ENCODE peak calls at places on chromosomes 13 and 19, in eight cellular contexts. One of them, this sample, is unnamed.

GRCh38 chr13:111284579-111284978 is 35.9 kb upstream of the TEX29 start:
- DNase-seq in foreskin fibroblast: no peak
- DNase-seq in RWPE1: no peak
- DNase-seq in AG09309: no peak
- DNase-seq in neural crest cell: no peak
- DNase-seq in IMR-90: no peak
- DNase-seq in fibroblast of pulmonary artery: no peak
- DNase-seq in Peyer's patch: no peak
- DNase-seq in this sample: no peak

GRCh38 chr13:42266464-42266863 is 5.5 kb upstream of the AKAP11 start:
- DNase-seq in foreskin fibroblast: peak
- DNase-seq in RWPE1: no peak
- DNase-seq in AG09309: no peak
- DNase-seq in neural crest cell: no peak
- DNase-seq in IMR-90: peak
- DNase-seq in fibroblast of pulmonary artery: peak
- DNase-seq in Peyer's patch: no peak
- DNase-seq in this sample: no peak

GRCh38 chr19:51681286-51681956 is 11.7 kb upstream of the SPACA6 start:
- DNase-seq in foreskin fibroblast: no peak
- DNase-seq in RWPE1: no peak
- DNase-seq in AG09309: no peak
- DNase-seq in neural crest cell: no peak
- DNase-seq in IMR-90: peak
- DNase-seq in fibroblast of pulmonary artery: no peak
- DNase-seq in Peyer's patch: no peak
- DNase-seq in this sample: no peak

GRCh38 chr19:7506385-7507328 is 9.2 kb upstream of the ZNF358 start:
- DNase-seq in foreskin fibroblast: peak
- DNase-seq in RWPE1: peak
- DNase-seq in AG09309: no peak
- DNase-seq in neural crest cell: peak
- DNase-seq in IMR-90: peak
- DNase-seq in fibroblast of pulmonary artery: peak
- DNase-seq in Peyer's patch: peak
- DNase-seq in this sample: no peak

GRCh38 chr19:51807111-51807701 is 12.2 kb downstream of the FPR3 start:
- DNase-seq in foreskin fibroblast: no peak
- DNase-seq in RWPE1: no peak
- DNase-seq in AG09309: no peak
- DNase-seq in neural crest cell: no peak
- DNase-seq in IMR-90: no peak
- DNase-seq in fibroblast of pulmonary artery: peak
- DNase-seq in Peyer's patch: no peak
- DNase-seq in this sample: no peak

GRCh38 chr19:12769689-12770088 is 5.7 kb downstream of the HOOK2 start:
- DNase-seq in foreskin fibroblast: no peak
- DNase-seq in RWPE1: no peak
- DNase-seq in AG09309: no peak
- DNase-seq in neural crest cell: peak
- DNase-seq in IMR-90: no peak
- DNase-seq in fibroblast of pulmonary artery: no peak
- DNase-seq in Peyer's patch: peak
- DNase-seq in this sample: no peak

GRCh38 chr19:15563325-15563794 is 51.7 kb upstream of the CYP4F8 start:
- DNase-seq in foreskin fibroblast: no peak
- DNase-seq in RWPE1: no peak
- DNase-seq in AG09309: no peak
- DNase-seq in neural crest cell: no peak
- DNase-seq in IMR-90: no peak
- DNase-seq in fibroblast of pulmonary artery: no peak
- DNase-seq in Peyer's patch: no peak
- DNase-seq in this sample: no peak

GRCh38 chr13:102707465-102707864 is 12.6 kb upstream of the METTL21C start:
- DNase-seq in foreskin fibroblast: peak
- DNase-seq in RWPE1: peak
- DNase-seq in AG09309: peak
- DNase-seq in neural crest cell: no peak
- DNase-seq in IMR-90: peak
- DNase-seq in fibroblast of pulmonary artery: peak
- DNase-seq in Peyer's patch: no peak
- DNase-seq in this sample: no peak

GRCh38 chr13:110716235-110716505 is 2.7 kb downstream of the ING1 start:
- DNase-seq in foreskin fibroblast: peak
- DNase-seq in RWPE1: no peak
- DNase-seq in AG09309: no peak
- DNase-seq in neural crest cell: no peak
- DNase-seq in IMR-90: no peak
- DNase-seq in fibroblast of pulmonary artery: peak
- DNase-seq in Peyer's patch: no peak
- DNase-seq in this sample: no peak

GRCh38 chr19:21586341-21587116 is 81.1 kb downstream of the ZNF429 start:
- DNase-seq in foreskin fibroblast: no peak
- DNase-seq in RWPE1: no peak
- DNase-seq in AG09309: no peak
- DNase-seq in neural crest cell: peak
- DNase-seq in IMR-90: no peak
- DNase-seq in fibroblast of pulmonary artery: no peak
- DNase-seq in Peyer's patch: no peak
- DNase-seq in this sample: no peak

GRCh38 chr19:23802290-23802689 is 43.6 kb upstream of the ZNF681 start:
- DNase-seq in foreskin fibroblast: no peak
- DNase-seq in RWPE1: no peak
- DNase-seq in AG09309: no peak
- DNase-seq in neural crest cell: no peak
- DNase-seq in IMR-90: no peak
- DNase-seq in fibroblast of pulmonary artery: no peak
- DNase-seq in Peyer's patch: no peak
- DNase-seq in this sample: no peak

GRCh38 chr13:39107484-39108040 is 69.3 kb downstream of the NHLRC3 start:
- DNase-seq in foreskin fibroblast: no peak
- DNase-seq in RWPE1: no peak
- DNase-seq in AG09309: no peak
- DNase-seq in neural crest cell: no peak
- DNase-seq in IMR-90: no peak
- DNase-seq in fibroblast of pulmonary artery: no peak
- DNase-seq in Peyer's patch: no peak
- DNase-seq in this sample: no peak

GRCh38 chr13:79483302-79483701 is 2.3 kb downstream of the NDFIP2 start:
- DNase-seq in foreskin fibroblast: peak
- DNase-seq in RWPE1: no peak
- DNase-seq in AG09309: peak
- DNase-seq in neural crest cell: no peak
- DNase-seq in IMR-90: peak
- DNase-seq in fibroblast of pulmonary artery: no peak
- DNase-seq in Peyer's patch: no peak
- DNase-seq in this sample: no peak

GRCh38 chr13:45737571-45738002 is 35.5 kb downstream of the CBY2 start:
- DNase-seq in foreskin fibroblast: no peak
- DNase-seq in RWPE1: no peak
- DNase-seq in AG09309: no peak
- DNase-seq in neural crest cell: no peak
- DNase-seq in IMR-90: no peak
- DNase-seq in fibroblast of pulmonary artery: no peak
- DNase-seq in Peyer's patch: no peak
- DNase-seq in this sample: no peak
- TF ChIP-seq CTCF in foreskin fibroblast: no peak
- TF ChIP-seq CTCF in RWPE1: no peak
- TF ChIP-seq CTCF in AG09309: no peak
- TF ChIP-seq CTCF in neural crest cell: no peak
- TF ChIP-seq CTCF in IMR-90: no peak
- TF ChIP-seq CTCF in fibroblast of pulmonary artery: peak
- TF ChIP-seq CTCF in Peyer's patch: no peak
- TF ChIP-seq CTCF in this sample: no peak

GRCh38 chr19:55468054-55468393 is 3.5 kb upstream of the C19orf85 start:
- DNase-seq in foreskin fibroblast: no peak
- DNase-seq in RWPE1: no peak
- DNase-seq in AG09309: no peak
- DNase-seq in neural crest cell: no peak
- DNase-seq in IMR-90: no peak
- DNase-seq in fibroblast of pulmonary artery: no peak
- DNase-seq in Peyer's patch: no peak
- DNase-seq in this sample: no peak
- TF ChIP-seq CTCF in foreskin fibroblast: no peak
- TF ChIP-seq CTCF in RWPE1: peak
- TF ChIP-seq CTCF in AG09309: no peak
- TF ChIP-seq CTCF in neural crest cell: no peak
- TF ChIP-seq CTCF in IMR-90: no peak
- TF ChIP-seq CTCF in fibroblast of pulmonary artery: no peak
- TF ChIP-seq CTCF in Peyer's patch: no peak
- TF ChIP-seq CTCF in this sample: no peak

GRCh38 chr19:57648336-57649003 is 15.5 kb downstream of the ZNF211 start:
- DNase-seq in foreskin fibroblast: no peak
- DNase-seq in RWPE1: no peak
- DNase-seq in AG09309: no peak
- DNase-seq in neural crest cell: no peak
- DNase-seq in IMR-90: no peak
- DNase-seq in fibroblast of pulmonary artery: no peak
- DNase-seq in Peyer's patch: no peak
- DNase-seq in this sample: no peak

GRCh38 chr19:57656346-57656745 is 12.4 kb upstream of the ZSCAN4 start:
- DNase-seq in foreskin fibroblast: no peak
- DNase-seq in RWPE1: no peak
- DNase-seq in AG09309: no peak
- DNase-seq in neural crest cell: no peak
- DNase-seq in IMR-90: no peak
- DNase-seq in fibroblast of pulmonary artery: no peak
- DNase-seq in Peyer's patch: no peak
- DNase-seq in this sample: no peak

GRCh38 chr19:57653689-57654088 is 15.0 kb upstream of the ZSCAN4 start:
- DNase-seq in foreskin fibroblast: no peak
- DNase-seq in RWPE1: no peak
- DNase-seq in AG09309: no peak
- DNase-seq in neural crest cell: no peak
- DNase-seq in IMR-90: no peak
- DNase-seq in fibroblast of pulmonary artery: no peak
- DNase-seq in Peyer's patch: no peak
- DNase-seq in this sample: no peak

GRCh38 chr19:57655443-57655842 is 13.3 kb upstream of the ZSCAN4 start:
- DNase-seq in foreskin fibroblast: no peak
- DNase-seq in RWPE1: no peak
- DNase-seq in AG09309: no peak
- DNase-seq in neural crest cell: no peak
- DNase-seq in IMR-90: no peak
- DNase-seq in fibroblast of pulmonary artery: no peak
- DNase-seq in Peyer's patch: no peak
- DNase-seq in this sample: no peak

DNA sequence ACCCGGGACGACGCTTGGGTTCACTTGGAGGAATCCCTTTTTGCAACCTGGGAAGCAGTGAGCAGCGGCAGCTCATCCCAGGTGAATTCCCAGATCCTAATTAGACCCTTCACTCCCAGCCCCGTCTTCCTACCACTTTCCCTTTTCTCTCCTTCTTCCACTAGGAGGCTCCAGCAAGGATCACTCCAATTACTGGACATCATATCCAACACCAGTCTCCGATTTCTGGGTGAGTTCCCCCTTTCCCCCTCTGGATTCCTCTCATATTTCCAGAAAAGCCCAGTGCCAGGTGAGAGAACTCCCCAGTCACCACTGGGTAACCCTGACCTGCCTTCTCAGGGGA is 17.1 kb upstream of the ZSCAN4 start:
- DNase-seq in foreskin fibroblast: no peak
- DNase-seq in RWPE1: no peak
- DNase-seq in AG09309: no peak
- DNase-seq in neural crest cell: no peak
- DNase-seq in IMR-90: no peak
- DNase-seq in fibroblast of pulmonary artery: no peak
- DNase-seq in Peyer's patch: no peak
- DNase-seq in this sample: no peak
- TF ChIP-seq CTCF in foreskin fibroblast: no peak
- TF ChIP-seq CTCF in RWPE1: no peak
- TF ChIP-seq CTCF in AG09309: peak
- TF ChIP-seq CTCF in neural crest cell: no peak
- TF ChIP-seq CTCF in IMR-90: no peak
- TF ChIP-seq CTCF in fibroblast of pulmonary artery: peak
- TF ChIP-seq CTCF in Peyer's patch: no peak
- TF ChIP-seq CTCF in this sample: no peak

DNA sequence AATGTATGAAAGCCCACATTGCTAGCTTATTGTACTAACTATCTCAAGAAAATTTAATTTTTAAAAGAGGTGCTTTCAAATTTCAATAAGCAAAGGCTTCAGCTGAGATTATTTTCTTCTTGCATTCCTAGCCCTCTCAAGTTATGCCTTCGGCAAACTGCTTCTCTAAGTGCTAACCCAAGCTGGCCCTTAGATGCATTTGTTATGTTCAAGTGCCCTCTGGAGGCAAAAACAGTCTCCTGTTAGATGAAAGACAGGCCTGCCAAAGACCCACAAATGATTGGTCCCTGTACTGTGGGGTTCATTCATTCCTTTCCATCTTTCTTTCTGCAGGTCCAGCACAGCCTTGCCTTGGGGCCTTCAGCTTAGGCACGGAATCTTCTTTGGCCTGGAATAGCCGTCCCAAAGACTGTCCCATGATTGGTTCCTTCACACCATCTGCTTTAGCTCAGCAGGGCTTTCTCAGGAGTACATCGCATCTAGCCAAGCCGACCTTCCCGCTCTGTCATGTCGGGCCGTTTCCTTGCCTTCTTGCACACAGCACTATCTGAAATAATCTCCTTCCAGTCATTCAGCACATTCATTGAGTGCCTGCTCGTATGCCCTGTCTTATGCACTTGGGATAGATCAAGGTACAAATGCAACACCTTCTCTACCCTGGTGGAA is 26.4 kb upstream of the TPTE2 start:
- DNase-seq in foreskin fibroblast: peak
- DNase-seq in RWPE1: no peak
- DNase-seq in AG09309: no peak
- DNase-seq in neural crest cell: no peak
- DNase-seq in IMR-90: peak
- DNase-seq in fibroblast of pulmonary artery: peak
- DNase-seq in Peyer's patch: no peak
- DNase-seq in this sample: peak
- TF ChIP-seq CTCF in foreskin fibroblast: peak
- TF ChIP-seq CTCF in RWPE1: peak
- TF ChIP-seq CTCF in AG09309: peak
- TF ChIP-seq CTCF in neural crest cell: peak
- TF ChIP-seq CTCF in IMR-90: peak
- TF ChIP-seq CTCF in fibroblast of pulmonary artery: peak
- TF ChIP-seq CTCF in Peyer's patch: no peak
- TF ChIP-seq CTCF in this sample: peak

This sample was measured in dorsolateral prefrontal cortex.